ENCODE peak calls at places on chromosomes 1 and 21, in seven cellular contexts. R, X, A, I, E, L and T are unnamed samples.

GRCh38 chr1:201737350-201738060 is 91.5 kb upstream of the IPO9 start:
- DNase-seq in R (peak; percentile 93), X (no peak), A (no peak), I (peak; percentile 80), E (peak; percentile 41), L (no peak), T (peak; percentile 85)

GRCh38 chr1:115134850-115135484 is 45.7 kb upstream of the TSPAN2 start:
- DNase-seq in R (peak; percentile 72), X (no peak), A (no peak), I (no peak), E (peak; percentile 19), L (no peak), T (no peak)

GRCh38 chr1:198201956-198202784 is 45.4 kb downstream of the NEK7 start:
- DNase-seq in R (no peak), X (no peak), A (no peak), I (no peak), E (no peak), L (peak; percentile 37), T (no peak)

GRCh38 chr1:234295626-234296025 is 77.6 kb upstream of the COA6 start:
- DNase-seq in R (no peak), X (no peak), A (no peak), I (no peak), E (no peak), L (no peak), T (no peak)

GRCh38 chr1:167249702-167250101 is 29.0 kb downstream of the POU2F1 start:
- DNase-seq in R (no peak), X (no peak), A (no peak), I (no peak), E (no peak), L (no peak), T (no peak)

GRCh38 chr21:41445465-41445862 is 19.4 kb downstream of the MX1 start:
- DNase-seq in R (no peak), X (no peak), A (no peak), I (no peak), E (no peak), L (no peak), T (no peak)

GRCh38 chr21:32514275-32515055 is 70.9 kb downstream of the TCP10L start:
- DNase-seq in R (no peak), X (no peak), A (no peak), I (no peak), E (no peak), L (no peak), T (no peak)

GRCh38 chr1:47435506-47436303 is 2.1 kb upstream of the FOXD2 start:
- DNase-seq in R (no peak), X (no peak), A (no peak), I (no peak), E (no peak), L (no peak), T (no peak)

GRCh38 chr1:182617734-182618288 is 13.6 kb upstream of the RGS16 start:
- DNase-seq in R (no peak), X (no peak), A (no peak), I (no peak), E (no peak), L (no peak), T (no peak)

GRCh38 chr21:22758478-22758877 is 1760.3 kb downstream of the NCAM2 start:
- DNase-seq in R (no peak), X (no peak), A (no peak), I (no peak), E (no peak), L (no peak), T (peak; percentile 15)

GRCh38 chr1:10438677-10439163 is 8.5 kb downstream of the CENPS start:
- DNase-seq in R (no peak), X (no peak), A (no peak), I (no peak), E (no peak), L (no peak), T (no peak)

GRCh38 chr1:164773146-164773545 is 214.2 kb downstream of the PBX1 start:
- DNase-seq in R (no peak), X (no peak), A (no peak), I (no peak), E (no peak), L (no peak), T (no peak)

GRCh38 chr1:31739281-31739853 is 24.8 kb downstream of the ADGRB2 start:
- DNase-seq in R (no peak), X (no peak), A (no peak), I (peak; percentile 62), E (peak; percentile 32), L (no peak), T (no peak)

GRCh38 chr1:7101187-7101586 is 315.9 kb downstream of the CAMTA1 start:
- DNase-seq in R (peak; percentile 16), X (no peak), A (no peak), I (no peak), E (no peak), L (no peak), T (no peak)

GRCh38 chr1:63362578-63362977 is 4.8 kb upstream of the ALG6 start:
- DNase-seq in R (no peak), X (no peak), A (no peak), I (peak; percentile 11), E (no peak), L (no peak), T (no peak)

DNA sequence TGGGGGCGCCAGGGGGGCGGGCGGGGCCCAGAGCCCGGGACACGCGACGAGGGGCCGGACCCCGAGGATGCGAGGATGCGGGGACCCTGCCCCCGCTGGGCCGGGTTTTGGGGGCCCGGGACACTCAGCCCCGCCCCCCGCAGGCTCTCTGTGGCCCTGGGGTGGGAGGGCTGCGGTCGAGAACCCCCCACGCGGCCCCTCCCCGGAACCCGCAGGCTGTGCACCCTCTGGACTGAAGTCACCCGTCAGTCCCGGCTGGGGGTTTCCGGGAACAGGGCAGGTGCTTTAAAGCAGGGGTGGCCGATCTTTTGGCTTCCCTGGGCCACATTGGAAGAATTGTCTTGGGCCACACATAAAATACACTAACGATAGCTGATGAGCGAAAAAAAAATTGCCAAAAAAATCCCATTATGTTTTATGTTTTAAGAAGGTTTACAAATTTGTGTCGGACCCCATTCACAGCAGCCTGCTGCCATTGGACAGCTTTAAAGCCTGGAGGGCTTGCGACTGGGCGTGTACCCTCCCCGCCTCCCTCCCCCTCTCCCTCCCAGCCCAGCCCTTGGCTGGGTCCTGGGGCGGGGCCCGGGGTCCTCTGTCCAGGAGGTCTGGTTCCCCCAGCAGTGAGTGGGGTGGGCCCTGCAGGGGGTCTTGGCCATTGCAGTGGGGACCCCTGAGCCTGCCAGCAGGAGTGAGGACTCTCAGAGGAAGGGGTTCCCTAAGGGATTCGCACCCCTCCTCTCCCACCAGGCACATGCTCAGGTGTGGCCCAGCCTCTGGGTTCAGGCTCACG is 21.6 kb upstream of the C1orf159 start:
- DNase-seq in R (no peak), X (no peak), A (peak; percentile 79), I (no peak), E (no peak), L (no peak), T (no peak)
- H3K4me3 ChIP-seq in R (no peak overlapping the region), X (no peak overlapping the region), A (no peak overlapping the region), I (peak overlapping the region; percentile 56), E (no peak overlapping the region), L (peak overlapping the region; percentile 22), T (no peak overlapping the region)

GRCh38 chr1:186680031-186681012 is at the start of gene PTGS2:
- DNase-seq in R (peak; percentile 85), X (peak; percentile 86), A (no peak), I (peak; percentile 93), E (peak; percentile 92), L (peak; percentile 25), T (peak; percentile 90)
- H3K4me3 ChIP-seq in R (peak within 1 kb of the TSS; percentile 80), X (peak within 1 kb of the TSS; percentile 50), A (peak within 1 kb of the TSS; percentile 31), I (peak within 1 kb of the TSS; percentile 80), E (peak within 1 kb of the TSS; percentile 60), L (peak within 1 kb of the TSS; percentile 25), T (peak within 1 kb of the TSS; percentile 69)

GRCh38 chr1:219661464-219662092 is 48.7 kb upstream of the ZC3H11B start:
- DNase-seq in R (no peak), X (peak; percentile 13), A (no peak), I (no peak), E (no peak), L (no peak), T (no peak)

GRCh38 chr1:219660666-219661463 is 48.0 kb upstream of the ZC3H11B start:
- DNase-seq in R (peak; percentile 47), X (peak; percentile 96), A (no peak), I (peak; percentile 96), E (peak; percentile 92), L (peak; percentile 27), T (peak; percentile 75)

GRCh38 chr1:219666242-219666641 is 53.3 kb upstream of the ZC3H11B start:
- DNase-seq in R (no peak), X (no peak), A (no peak), I (no peak), E (no peak), L (no peak), T (peak; percentile 80)

GRCh38 chr1:219665089-219665488 is 52.2 kb upstream of the ZC3H11B start:
- DNase-seq in R (no peak), X (no peak), A (no peak), I (no peak), E (no peak), L (no peak), T (no peak)

GRCh38 chr1:219664310-219665029 is 51.6 kb upstream of the ZC3H11B start:
- DNase-seq in R (no peak), X (no peak), A (no peak), I (no peak), E (no peak), L (no peak), T (no peak)
- H3K4me3 ChIP-seq in R (no peak overlapping the region), X (no peak overlapping the region), A (no peak overlapping the region), I (no peak overlapping the region), E (no peak overlapping the region), L (no peak overlapping the region), T (no peak overlapping the region)

GRCh38 chr1:19797827-19798226 is 1.9 kb downstream of the TMCO4 start:
- DNase-seq in R (no peak), X (no peak), A (no peak), I (no peak), E (no peak), L (no peak), T (no peak)

GRCh38 chr1:19799877-19800804 is at the start of gene TMCO4:
- DNase-seq in R (peak; percentile 42), X (peak; percentile 24), A (peak; percentile 45), I (peak; percentile 49), E (peak; percentile 58), L (no peak), T (peak; percentile 35)

GRCh38 chr1:19798486-19799232 is 1.1 kb downstream of the TMCO4 start:
- DNase-seq in R (no peak), X (no peak), A (no peak), I (no peak), E (no peak), L (no peak), T (no peak)

GRCh38 chr1:19802269-19802668 is 2.6 kb upstream of the TMCO4 start:
- DNase-seq in R (no peak), X (no peak), A (no peak), I (peak; percentile 69), E (no peak), L (no peak), T (no peak)

GRCh38 chr1:19799233-19799876 is 361 bp downstream of the TMCO4 start:
- DNase-seq in R (no peak), X (peak; percentile 13), A (peak; percentile 42), I (peak; percentile 51), E (peak; percentile 89), L (no peak), T (no peak)
- H3K4me3 ChIP-seq in R (peak overlapping the region; percentile 61), X (peak overlapping the region; percentile 25), A (peak overlapping the region; percentile 34), I (peak overlapping the region; percentile 68), E (peak overlapping the region; percentile 40), L (peak overlapping the region; percentile 66), T (peak overlapping the region; percentile 57)

GRCh38 chr1:146019225-146020057 is 2.1 kb downstream of the HJV start:
- DNase-seq in R (no peak), X (no peak), A (no peak), I (peak; percentile 82), E (no peak), L (no peak), T (no peak)
- H3K4me3 ChIP-seq in R (no peak overlapping the region), X (no peak overlapping the region), A (no peak overlapping the region), I (peak overlapping the region; percentile 67), E (no peak overlapping the region), L (no peak overlapping the region), T (peak overlapping the region; percentile 3)

GRCh38 chr1:204685236-204686006 is at the start of gene LRRN2:
- DNase-seq in R (no peak), X (no peak), A (no peak), I (peak; percentile 47), E (peak; percentile 37), L (no peak), T (no peak)
- H3K4me3 ChIP-seq in R (no peak within 1 kb of the TSS), X (peak within 1 kb of the TSS; percentile 20), A (no peak within 1 kb of the TSS), I (peak within 1 kb of the TSS; percentile 83), E (peak within 1 kb of the TSS; percentile 58), L (no peak within 1 kb of the TSS), T (no peak within 1 kb of the TSS)